ENCODE peak calls at places on chromosomes 5 and 9, in ten cellular contexts. H, Y, P, J, V, D, M, U, E and K are unnamed samples.

GRCh38 chr5:99815-100214 is 7.8 kb downstream of the PLEKHG4B start:
- DNase-seq in H (no peak), Y (no peak), P (no peak), J (no peak), V (no peak), D (no peak), M (no peak), U (no peak), E (peak; percentile 10), K (no peak)

GRCh38 chr9:137947012-137947411 is 69.4 kb downstream of the CACNA1B start:
- DNase-seq in H (no peak), Y (no peak), P (no peak), J (no peak), V (no peak), D (no peak), M (no peak), U (no peak), E (no peak), K (no peak)

GRCh38 chr5:137825165-137825564 is 42.5 kb upstream of the MYOT start:
- DNase-seq in H (no peak), Y (no peak), P (no peak), J (peak; percentile 77), V (no peak), D (no peak), M (no peak), U (no peak), E (no peak), K (no peak)

GRCh38 chr9:77384406-77384805 is 207.1 kb downstream of the VPS13A start:
- DNase-seq in H (no peak), Y (no peak), P (no peak), J (no peak), V (peak; percentile 77), D (peak; percentile 36), M (peak; percentile 24), U (peak; percentile 47), E (peak; percentile 29), K (peak; percentile 55)

GRCh38 chr9:119963798-119964372 is 594.6 kb upstream of the BRINP1 start:
- DNase-seq in H (no peak), Y (peak; percentile 88), P (no peak), J (peak; percentile 68), V (peak; percentile 89), D (peak; percentile 72), M (peak; percentile 88), U (peak; percentile 89), E (peak; percentile 98), K (peak; percentile 72)

GRCh38 chr9:111728617-111729366 is 65.9 kb downstream of the SHOC1 start:
- DNase-seq in H (no peak), Y (peak; percentile 67), P (no peak), J (peak; percentile 88), V (peak; percentile 97), D (peak; percentile 90), M (peak; percentile 71), U (peak; percentile 95), E (peak; percentile 96), K (peak; percentile 93)

GRCh38 chr9:2241875-2242741 is 227.0 kb downstream of the SMARCA2 start:
- DNase-seq in H (peak; percentile 85), Y (no peak), P (peak; percentile 82), J (peak; percentile 90), V (peak; percentile 88), D (peak; percentile 37), M (peak; percentile 31), U (peak; percentile 94), E (peak; percentile 90), K (peak; percentile 84)

GRCh38 chr5:135602882-135603721 is 24.3 kb upstream of the CXCL14 start:
- DNase-seq in H (no peak), Y (no peak), P (no peak), J (no peak), V (no peak), D (no peak), M (no peak), U (no peak), E (no peak), K (no peak)

GRCh38 chr5:154683101-154683757 is 71.9 kb upstream of the LARP1 start:
- DNase-seq in H (no peak), Y (no peak), P (no peak), J (no peak), V (no peak), D (no peak), M (no peak), U (no peak), E (no peak), K (no peak)

GRCh38 chr9:127874301-127875216 is 2.9 kb downstream of the AK1 start:
- DNase-seq in H (no peak), Y (no peak), P (no peak), J (no peak), V (no peak), D (peak; percentile 88), M (no peak), U (no peak), E (no peak), K (peak; percentile 72)

GRCh38 chr9:130871395-130872057 is 25.1 kb downstream of the QRFP start:
- DNase-seq in H (no peak), Y (no peak), P (no peak), J (no peak), V (no peak), D (no peak), M (no peak), U (no peak), E (no peak), K (no peak)

GRCh38 chr5:125106881-125107280 is 360.4 kb upstream of the ZNF608 start:
- DNase-seq in H (no peak), Y (no peak), P (no peak), J (no peak), V (no peak), D (no peak), M (no peak), U (no peak), E (no peak), K (no peak)

GRCh38 chr5:73748510-73749410 is 122.8 kb downstream of the ARHGEF28 start:
- DNase-seq in H (no peak), Y (peak; percentile 24), P (peak; percentile 58), J (no peak), V (peak; percentile 53), D (no peak), M (no peak), U (peak; percentile 68), E (peak; percentile 54), K (no peak)

GRCh38 chr5:40578501-40579451 is 100.9 kb upstream of the PTGER4 start:
- DNase-seq in H (no peak), Y (no peak), P (no peak), J (no peak), V (peak; percentile 46), D (no peak), M (no peak), U (no peak), E (peak; percentile 4), K (no peak)

GRCh38 chr9:68844196-68844595 is 139.2 kb downstream of the PIP5K1B start:
- DNase-seq in H (peak; percentile 84), Y (no peak), P (no peak), J (no peak), V (no peak), D (no peak), M (no peak), U (no peak), E (no peak), K (no peak)

GRCh38 chr9:126853667-126854066 is 6.8 kb upstream of the ZBTB34 start:
- DNase-seq in H (no peak), Y (no peak), P (no peak), J (no peak), V (peak; percentile 71), D (peak; percentile 42), M (peak; percentile 21), U (peak; percentile 28), E (peak; percentile 32), K (no peak)

DNA sequence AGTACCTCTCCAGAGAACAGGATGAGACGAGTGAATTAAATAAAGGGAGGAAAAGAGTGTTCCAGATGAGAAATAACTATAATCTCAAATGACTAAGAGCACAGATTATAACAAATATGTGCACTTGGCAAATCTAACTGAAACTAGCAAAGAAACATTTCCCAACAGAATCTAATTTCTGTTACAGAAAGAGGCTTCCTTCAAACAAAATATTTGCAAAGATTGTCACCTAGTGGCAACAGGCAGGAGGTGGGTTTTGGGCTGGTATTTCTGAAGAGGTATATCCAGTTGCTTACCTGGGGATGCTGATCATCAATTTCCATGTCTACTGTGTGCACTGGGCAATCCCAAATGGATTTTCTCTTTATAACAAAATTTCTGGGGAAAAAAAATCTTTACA is 5.6 kb upstream of the SPDL1 start:
- DNase-seq in H (no peak), Y (no peak), P (no peak), J (peak; percentile 33), V (no peak), D (peak; percentile 26), M (no peak), U (peak; percentile 13), E (peak; percentile 50), K (peak; percentile 47)
- TF ChIP-seq CTCF in H (no peak), Y (peak; percentile 55), P (peak; percentile 23), J (peak; percentile 63), V (peak; percentile 35), D (peak; percentile 84), M (peak; percentile 46), U (peak; percentile 49), E (peak; percentile 32), K (peak; percentile 34)

GRCh38 chr5:159049844-159050318 is 49.8 kb downstream of the EBF1 start:
- DNase-seq in H (no peak), Y (no peak), P (peak; percentile 27), J (peak; percentile 10), V (peak; percentile 57), D (no peak), M (no peak), U (peak; percentile 78), E (peak; percentile 35), K (peak; percentile 40)
- TF ChIP-seq CTCF in H (no peak), Y (peak; percentile 54), P (peak; percentile 59), J (peak; percentile 32), V (peak; percentile 49), D (no peak), M (peak; percentile 26), U (peak; percentile 62), E (peak; percentile 47), K (peak; percentile 27)

GRCh38 chr9:122456123-122456522 is 21.6 kb downstream of the OR1J1 start:
- DNase-seq in H (no peak), Y (no peak), P (no peak), J (no peak), V (no peak), D (no peak), M (no peak), U (no peak), E (no peak), K (no peak)

GRCh38 chr9:122453677-122454135 is 24.0 kb downstream of the OR1J1 start:
- DNase-seq in H (no peak), Y (no peak), P (no peak), J (no peak), V (peak; percentile 55), D (no peak), M (no peak), U (no peak), E (no peak), K (no peak)

DNA sequence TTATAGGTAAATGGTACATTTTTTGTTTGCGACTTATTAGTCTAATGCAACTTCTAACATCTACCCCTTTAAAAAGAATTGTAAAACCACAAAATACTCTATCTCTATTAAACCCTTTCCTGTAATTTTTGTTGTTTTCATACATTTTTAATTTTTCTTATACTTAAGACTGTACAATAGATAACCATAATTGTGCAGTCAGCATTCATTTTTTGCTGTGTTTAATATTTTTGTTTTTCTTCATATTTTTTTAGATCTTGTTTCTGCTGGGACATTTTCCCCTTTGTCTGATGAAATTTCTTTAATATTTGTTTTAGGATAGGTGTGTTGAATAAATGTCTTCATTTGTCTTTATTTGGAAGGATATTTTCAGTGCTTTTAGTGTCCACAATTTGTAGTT is 19.9 kb downstream of the OR1J1 start:
- DNase-seq in H (no peak), Y (no peak), P (no peak), J (no peak), V (no peak), D (no peak), M (no peak), U (no peak), E (no peak), K (no peak)
- TF ChIP-seq CTCF in H (no peak), Y (no peak), P (no peak), J (no peak), V (no peak), D (no peak), M (no peak), U (no peak), E (no peak), K (no peak)

GRCh38 chr5:6736524-6737042 is 23.4 kb downstream of the TENT4A start:
- DNase-seq in H (no peak), Y (no peak), P (no peak), J (no peak), V (no peak), D (no peak), M (no peak), U (no peak), E (no peak), K (no peak)
- TF ChIP-seq CTCF in H (no peak), Y (no peak), P (no peak), J (no peak), V (no peak), D (no peak), M (no peak), U (no peak), E (no peak), K (no peak)